ENCODE peak calls at places on chromosomes 11 and 22, in six cellular contexts. One of them, this sample, is unnamed.

GRCh38 chr11:73430326-73430725 is 54.1 kb downstream of the RELT start:
- DNase-seq in fibroblast of lung: no peak
- DNase-seq in mesendoderm: peak
- DNase-seq in GM23248: no peak
- DNase-seq in prostate gland: no peak
- DNase-seq in Panc1: no peak
- DNase-seq in this sample: no peak

GRCh38 chr11:44607987-44608386 is 42.5 kb downstream of the CD82 start:
- DNase-seq in fibroblast of lung: peak
- DNase-seq in mesendoderm: no peak
- DNase-seq in GM23248: peak
- DNase-seq in prostate gland: peak
- DNase-seq in Panc1: no peak
- DNase-seq in this sample: no peak

GRCh38 chr22:39556970-39557811 is 13.4 kb upstream of the CACNA1I start:
- DNase-seq in fibroblast of lung: peak
- DNase-seq in mesendoderm: no peak
- DNase-seq in GM23248: peak
- DNase-seq in prostate gland: no peak
- DNase-seq in Panc1: no peak
- DNase-seq in this sample: no peak

GRCh38 chr11:65315866-65316233 is 1.2 kb downstream of the CDC42EP2 start:
- DNase-seq in fibroblast of lung: no peak
- DNase-seq in mesendoderm: no peak
- DNase-seq in GM23248: no peak
- DNase-seq in prostate gland: no peak
- DNase-seq in Panc1: no peak
- DNase-seq in this sample: no peak

GRCh38 chr11:117583063-117583801 is 213.8 kb downstream of the DSCAML1 start:
- DNase-seq in fibroblast of lung: peak
- DNase-seq in mesendoderm: peak
- DNase-seq in GM23248: peak
- DNase-seq in prostate gland: no peak
- DNase-seq in Panc1: no peak
- DNase-seq in this sample: no peak

GRCh38 chr11:125921042-125921441 is 16.7 kb downstream of the DDX25 start:
- DNase-seq in fibroblast of lung: no peak
- DNase-seq in mesendoderm: no peak
- DNase-seq in GM23248: no peak
- DNase-seq in prostate gland: no peak
- DNase-seq in Panc1: no peak
- DNase-seq in this sample: no peak

GRCh38 chr22:32803020-32803758 is 1.7 kb downstream of the TIMP3 start:
- DNase-seq in fibroblast of lung: peak
- DNase-seq in mesendoderm: peak
- DNase-seq in GM23248: peak
- DNase-seq in prostate gland: no peak
- DNase-seq in Panc1: no peak
- DNase-seq in this sample: no peak

GRCh38 chr11:123880912-123881311 is 4.6 kb downstream of the TMEM225 start:
- DNase-seq in fibroblast of lung: no peak
- DNase-seq in mesendoderm: no peak
- DNase-seq in GM23248: no peak
- DNase-seq in prostate gland: no peak
- DNase-seq in Panc1: no peak
- DNase-seq in this sample: no peak

GRCh38 chr11:78424334-78425270 is 7.0 kb upstream of the GAB2 start:
- DNase-seq in fibroblast of lung: peak
- DNase-seq in mesendoderm: no peak
- DNase-seq in GM23248: peak
- DNase-seq in prostate gland: no peak
- DNase-seq in Panc1: no peak
- DNase-seq in this sample: no peak

GRCh38 chr11:100671471-100671870 is 15.6 kb upstream of the ARHGAP42 start:
- DNase-seq in fibroblast of lung: peak
- DNase-seq in mesendoderm: no peak
- DNase-seq in GM23248: no peak
- DNase-seq in prostate gland: no peak
- DNase-seq in Panc1: no peak
- DNase-seq in this sample: no peak

DNA sequence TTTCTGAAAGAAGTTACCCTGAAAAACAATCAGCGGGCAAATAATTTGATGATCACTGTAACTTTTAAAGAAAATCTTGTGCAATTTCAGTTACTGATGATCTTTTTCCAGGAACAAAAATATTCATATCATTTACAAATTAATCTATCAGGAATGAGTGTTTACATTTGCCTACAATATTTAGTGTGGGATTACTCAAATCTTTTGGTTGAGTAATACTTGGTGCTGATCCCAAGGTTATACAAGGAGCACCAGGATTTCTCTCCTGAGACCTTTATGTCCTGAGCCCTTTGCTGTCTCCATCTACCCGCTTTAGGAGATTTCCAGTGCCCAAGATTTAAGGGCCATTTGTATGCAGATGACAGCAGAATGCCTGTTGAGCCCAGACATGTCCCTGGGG is 116.1 kb downstream of the ATXN10 start:
- DNase-seq in fibroblast of lung: no peak
- DNase-seq in mesendoderm: no peak
- DNase-seq in GM23248: peak
- DNase-seq in prostate gland: no peak
- DNase-seq in Panc1: no peak
- DNase-seq in this sample: no peak
- H3K27ac ChIP-seq in fibroblast of lung: no peak
- H3K27ac ChIP-seq in mesendoderm: no peak
- H3K27ac ChIP-seq in GM23248: no peak
- H3K27ac ChIP-seq in prostate gland: no peak
- H3K27ac ChIP-seq in Panc1: no peak
- H3K27ac ChIP-seq in this sample: no peak

GRCh38 chr11:111978028-111978771 is 41.1 kb downstream of the DIXDC1 start:
- DNase-seq in fibroblast of lung: peak
- DNase-seq in mesendoderm: peak
- DNase-seq in GM23248: peak
- DNase-seq in prostate gland: peak
- DNase-seq in Panc1: no peak
- DNase-seq in this sample: no peak
- H3K4me3 ChIP-seq in fibroblast of lung: peak
- H3K4me3 ChIP-seq in mesendoderm: no peak
- H3K4me3 ChIP-seq in GM23248: peak
- H3K4me3 ChIP-seq in prostate gland: peak
- H3K4me3 ChIP-seq in Panc1: peak
- H3K4me3 ChIP-seq in this sample: no peak

GRCh38 chr11:92380882-92381281 is 156.3 kb downstream of the FAT3 start:
- DNase-seq in fibroblast of lung: peak
- DNase-seq in mesendoderm: no peak
- DNase-seq in GM23248: peak
- DNase-seq in prostate gland: no peak
- DNase-seq in Panc1: no peak
- DNase-seq in this sample: no peak
- H3K27ac ChIP-seq in fibroblast of lung: no peak
- H3K27ac ChIP-seq in mesendoderm: no peak
- H3K27ac ChIP-seq in GM23248: no peak
- H3K27ac ChIP-seq in prostate gland: no peak
- H3K27ac ChIP-seq in Panc1: no peak
- H3K27ac ChIP-seq in this sample: no peak

GRCh38 chr11:63763506-63764200 is 4.9 kb downstream of the ZFTA start:
- DNase-seq in fibroblast of lung: no peak
- DNase-seq in mesendoderm: peak
- DNase-seq in GM23248: no peak
- DNase-seq in prostate gland: no peak
- DNase-seq in Panc1: no peak
- DNase-seq in this sample: no peak

GRCh38 chr11:63760487-63761079 is 8.0 kb downstream of the ZFTA start:
- DNase-seq in fibroblast of lung: no peak
- DNase-seq in mesendoderm: no peak
- DNase-seq in GM23248: no peak
- DNase-seq in prostate gland: no peak
- DNase-seq in Panc1: no peak
- DNase-seq in this sample: no peak

GRCh38 chr11:63761870-63762661 is 6.5 kb downstream of the ZFTA start:
- DNase-seq in fibroblast of lung: no peak
- DNase-seq in mesendoderm: peak
- DNase-seq in GM23248: no peak
- DNase-seq in prostate gland: no peak
- DNase-seq in Panc1: no peak
- DNase-seq in this sample: no peak

GRCh38 chr11:63762662-63763505 is 5.7 kb downstream of the ZFTA start:
- DNase-seq in fibroblast of lung: peak
- DNase-seq in mesendoderm: peak
- DNase-seq in GM23248: no peak
- DNase-seq in prostate gland: no peak
- DNase-seq in Panc1: no peak
- DNase-seq in this sample: no peak

DNA sequence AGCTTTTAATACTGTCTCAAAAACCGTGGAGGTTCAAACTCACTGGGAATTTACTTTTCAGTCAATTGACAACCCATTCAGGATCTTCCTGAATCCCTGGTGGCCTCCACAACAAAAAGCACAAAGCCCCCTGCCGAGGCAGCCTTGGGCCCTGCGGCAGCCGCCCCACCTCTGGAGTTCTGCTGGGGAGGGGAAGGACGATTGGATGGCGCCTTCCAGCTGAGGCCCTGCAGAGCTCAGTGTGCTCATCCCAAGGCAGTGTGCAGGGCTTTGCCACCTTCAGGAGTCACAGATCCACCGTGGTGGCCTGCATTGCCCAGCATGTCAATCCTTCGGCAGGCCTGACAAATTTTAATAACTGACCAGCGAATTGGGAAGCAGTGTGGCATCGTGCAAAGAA is 7.4 kb downstream of the ZFTA start:
- DNase-seq in fibroblast of lung: no peak
- DNase-seq in mesendoderm: peak
- DNase-seq in GM23248: no peak
- DNase-seq in prostate gland: no peak
- DNase-seq in Panc1: no peak
- DNase-seq in this sample: no peak
- H3K4me3 ChIP-seq in fibroblast of lung: no peak
- H3K4me3 ChIP-seq in mesendoderm: peak
- H3K4me3 ChIP-seq in GM23248: no peak
- H3K4me3 ChIP-seq in prostate gland: no peak
- H3K4me3 ChIP-seq in Panc1: no peak
- H3K4me3 ChIP-seq in this sample: no peak

DNA sequence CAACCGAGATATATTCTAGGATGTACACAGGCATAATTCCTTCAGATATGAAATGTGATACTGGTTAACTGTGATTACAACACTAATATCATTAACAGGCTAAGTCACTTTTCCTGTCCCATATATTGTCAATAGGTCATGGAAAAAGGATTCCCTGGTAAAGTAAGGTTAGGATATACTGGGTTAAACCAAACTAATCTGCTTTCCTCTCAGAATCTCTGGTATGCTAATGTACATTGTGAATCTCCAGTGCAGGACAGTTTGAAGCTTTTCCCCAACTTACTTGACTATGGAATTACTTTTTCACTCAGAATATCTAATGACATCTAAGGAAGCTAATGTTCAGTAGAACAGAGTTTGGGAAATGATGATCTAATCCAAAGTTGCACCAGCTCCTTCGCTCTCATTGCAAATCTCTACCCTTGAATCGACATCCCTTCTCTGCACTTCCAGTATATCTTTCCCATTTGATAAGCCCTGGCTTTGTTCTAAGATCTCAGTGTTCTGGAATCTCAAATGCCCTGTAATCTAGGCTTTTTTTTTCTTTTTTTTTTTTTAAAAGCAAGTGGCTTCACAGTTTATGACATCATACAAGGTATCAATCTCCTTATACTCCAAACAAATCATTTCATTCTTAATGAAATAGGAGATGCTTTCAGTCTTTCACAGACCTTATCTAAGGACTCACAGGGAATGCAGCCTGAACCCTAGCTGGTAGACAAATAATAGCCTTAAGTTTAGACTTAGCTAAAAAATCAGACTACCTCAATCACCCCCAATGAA is 43.8 kb downstream of the COPB1 start:
- DNase-seq in fibroblast of lung: no peak
- DNase-seq in mesendoderm: peak
- DNase-seq in GM23248: peak
- DNase-seq in prostate gland: no peak
- DNase-seq in Panc1: no peak
- DNase-seq in this sample: no peak
- H3K27ac ChIP-seq in fibroblast of lung: no peak
- H3K27ac ChIP-seq in mesendoderm: no peak
- H3K27ac ChIP-seq in GM23248: peak
- H3K27ac ChIP-seq in prostate gland: no peak
- H3K27ac ChIP-seq in Panc1: no peak
- H3K27ac ChIP-seq in this sample: no peak

This sample was measured in SK-N-MC.